ENCODE peak calls at places on chromosomes 5 and 9, in ten cellular contexts. One of them, this sample, is unnamed.

GRCh38 chr5:58407042-58407709 is 52.7 kb downstream of the PLK2 start:
- DNase-seq in T-cell: no peak
- DNase-seq in midbrain: no peak
- DNase-seq in activated T-cell treated with anti-CD3 and anti-CD28 coated beads for 1 hour: no peak
- DNase-seq in activated T-helper 1 cell treated with Interleukin-2 at 50 U/mL for 16 hours: no peak
- DNase-seq in iris pigment epithelial cell: peak; percentile 89
- DNase-seq in stimulated activated CD8-positive, alpha-beta memory T cell treated with anti-CD3 and anti-CD28 coated beads, Interleukin-2, amount 100 ng/mL, for 1 hour: no peak
- DNase-seq in HL-60: no peak
- DNase-seq in CD8-positive, alpha-beta memory T cell: no peak
- DNase-seq in Daoy: peak; percentile 57
- DNase-seq in this sample: no peak

GRCh38 chr9:22381170-22381569 is 65.5 kb upstream of the DMRTA1 start:
- DNase-seq in HL-60: no peak
- DNase-seq in T-cell: no peak
- DNase-seq in activated T-cell treated with anti-CD3 and anti-CD28 coated beads for 1 hour: no peak
- DNase-seq in activated T-helper 1 cell treated with Interleukin-2 at 50 U/mL for 16 hours: no peak
- DNase-seq in midbrain: no peak
- DNase-seq in iris pigment epithelial cell: no peak
- DNase-seq in stimulated activated CD8-positive, alpha-beta memory T cell treated with anti-CD3 and anti-CD28 coated beads, Interleukin-2, amount 100 ng/mL, for 1 hour: no peak
- DNase-seq in Daoy: no peak
- DNase-seq in CD8-positive, alpha-beta memory T cell: no peak
- DNase-seq in this sample: no peak

GRCh38 chr9:136088939-136089696 is 6.0 kb downstream of the NACC2 start:
- DNase-seq in iris pigment epithelial cell: no peak
- DNase-seq in HL-60: peak; percentile 94
- DNase-seq in stimulated activated CD8-positive, alpha-beta memory T cell treated with anti-CD3 and anti-CD28 coated beads, Interleukin-2, amount 100 ng/mL, for 1 hour: no peak
- DNase-seq in midbrain: no peak
- DNase-seq in Daoy: no peak
- DNase-seq in T-cell: no peak
- DNase-seq in activated T-cell treated with anti-CD3 and anti-CD28 coated beads for 1 hour: no peak
- DNase-seq in activated T-helper 1 cell treated with Interleukin-2 at 50 U/mL for 16 hours: no peak
- DNase-seq in CD8-positive, alpha-beta memory T cell: peak; percentile 42
- DNase-seq in this sample: no peak

GRCh38 chr9:125150349-125151245 is 7.3 kb upstream of the SCAI start:
- DNase-seq in activated T-helper 1 cell treated with Interleukin-2 at 50 U/mL for 16 hours: no peak
- DNase-seq in HL-60: no peak
- DNase-seq in Daoy: no peak
- DNase-seq in CD8-positive, alpha-beta memory T cell: no peak
- DNase-seq in activated T-cell treated with anti-CD3 and anti-CD28 coated beads for 1 hour: no peak
- DNase-seq in T-cell: no peak
- DNase-seq in iris pigment epithelial cell: no peak
- DNase-seq in stimulated activated CD8-positive, alpha-beta memory T cell treated with anti-CD3 and anti-CD28 coated beads, Interleukin-2, amount 100 ng/mL, for 1 hour: no peak
- DNase-seq in midbrain: no peak
- DNase-seq in this sample: no peak

GRCh38 chr5:89268460-89268859 is 385.5 kb upstream of the MEF2C start:
- DNase-seq in iris pigment epithelial cell: no peak
- DNase-seq in CD8-positive, alpha-beta memory T cell: no peak
- DNase-seq in midbrain: no peak
- DNase-seq in activated T-cell treated with anti-CD3 and anti-CD28 coated beads for 1 hour: no peak
- DNase-seq in stimulated activated CD8-positive, alpha-beta memory T cell treated with anti-CD3 and anti-CD28 coated beads, Interleukin-2, amount 100 ng/mL, for 1 hour: no peak
- DNase-seq in Daoy: no peak
- DNase-seq in T-cell: no peak
- DNase-seq in HL-60: no peak
- DNase-seq in activated T-helper 1 cell treated with Interleukin-2 at 50 U/mL for 16 hours: no peak
- DNase-seq in this sample: no peak

GRCh38 chr9:99859395-99859980 is 37.8 kb downstream of the NR4A3 start:
- DNase-seq in activated T-cell treated with anti-CD3 and anti-CD28 coated beads for 1 hour: no peak
- DNase-seq in T-cell: no peak
- DNase-seq in HL-60: no peak
- DNase-seq in midbrain: no peak
- DNase-seq in iris pigment epithelial cell: peak; percentile 42
- DNase-seq in CD8-positive, alpha-beta memory T cell: no peak
- DNase-seq in Daoy: no peak
- DNase-seq in activated T-helper 1 cell treated with Interleukin-2 at 50 U/mL for 16 hours: no peak
- DNase-seq in stimulated activated CD8-positive, alpha-beta memory T cell treated with anti-CD3 and anti-CD28 coated beads, Interleukin-2, amount 100 ng/mL, for 1 hour: no peak
- DNase-seq in this sample: no peak

GRCh38 chr9:20041717-20042116 is 252.9 kb upstream of the SLC24A2 start:
- DNase-seq in iris pigment epithelial cell: no peak
- DNase-seq in midbrain: no peak
- DNase-seq in Daoy: no peak
- DNase-seq in stimulated activated CD8-positive, alpha-beta memory T cell treated with anti-CD3 and anti-CD28 coated beads, Interleukin-2, amount 100 ng/mL, for 1 hour: no peak
- DNase-seq in activated T-helper 1 cell treated with Interleukin-2 at 50 U/mL for 16 hours: no peak
- DNase-seq in activated T-cell treated with anti-CD3 and anti-CD28 coated beads for 1 hour: no peak
- DNase-seq in CD8-positive, alpha-beta memory T cell: peak; percentile 70
- DNase-seq in T-cell: peak; percentile 1
- DNase-seq in HL-60: no peak
- DNase-seq in this sample: no peak

GRCh38 chr9:134782921-134783698 is 97.5 kb upstream of the FCN2 start:
- DNase-seq in stimulated activated CD8-positive, alpha-beta memory T cell treated with anti-CD3 and anti-CD28 coated beads, Interleukin-2, amount 100 ng/mL, for 1 hour: no peak
- DNase-seq in Daoy: no peak
- DNase-seq in activated T-cell treated with anti-CD3 and anti-CD28 coated beads for 1 hour: no peak
- DNase-seq in HL-60: no peak
- DNase-seq in activated T-helper 1 cell treated with Interleukin-2 at 50 U/mL for 16 hours: no peak
- DNase-seq in T-cell: no peak
- DNase-seq in midbrain: no peak
- DNase-seq in iris pigment epithelial cell: no peak
- DNase-seq in CD8-positive, alpha-beta memory T cell: no peak
- DNase-seq in this sample: no peak

GRCh38 chr9:136292026-136292538 is 11.8 kb downstream of the CCDC187 start:
- DNase-seq in midbrain: no peak
- DNase-seq in Daoy: no peak
- DNase-seq in activated T-helper 1 cell treated with Interleukin-2 at 50 U/mL for 16 hours: no peak
- DNase-seq in iris pigment epithelial cell: no peak
- DNase-seq in CD8-positive, alpha-beta memory T cell: no peak
- DNase-seq in T-cell: no peak
- DNase-seq in stimulated activated CD8-positive, alpha-beta memory T cell treated with anti-CD3 and anti-CD28 coated beads, Interleukin-2, amount 100 ng/mL, for 1 hour: no peak
- DNase-seq in activated T-cell treated with anti-CD3 and anti-CD28 coated beads for 1 hour: no peak
- DNase-seq in HL-60: no peak
- DNase-seq in this sample: no peak